ENCODE peak calls at places on chromosomes 3 and 15, in six cellular contexts. G, Y, U, V, S and W are unnamed samples.

GRCh38 chr3:839981-840380 is 252.8 kb upstream of the CNTN6 start:
- DNase-seq in Y (no peak), G (no peak), V (no peak), U (no peak), S (no peak), W (no peak)

GRCh38 chr3:183185696-183186095 is 23.2 kb upstream of the LAMP3 start:
- DNase-seq in G (no peak), V (no peak), Y (no peak), S (no peak), U (peak), W (no peak)

GRCh38 chr3:132034486-132035464 is at the start of gene CPNE4:
- DNase-seq in U (peak), Y (peak), S (peak), G (peak), V (peak), W (peak)

GRCh38 chr3:150235799-150236198 is 172.3 kb upstream of the TSC22D2 start:
- DNase-seq in Y (no peak), U (no peak), V (no peak), G (no peak), S (no peak), W (peak)

GRCh38 chr3:111318289-111318688 is 223.7 kb upstream of the CD96 start:
- DNase-seq in V (no peak), U (no peak), Y (no peak), S (no peak), G (no peak), W (no peak)

GRCh38 chr3:170159933-170160332 is 21.6 kb downstream of the PHC3 start:
- DNase-seq in G (no peak), S (no peak), V (no peak), U (no peak), Y (no peak), W (no peak)

GRCh38 chr15:92224843-92225242 is 168.8 kb upstream of the ST8SIA2 start:
- DNase-seq in V (no peak), Y (no peak), S (no peak), U (peak), G (no peak), W (no peak)

GRCh38 chr3:33392703-33393125 is 47.5 kb downstream of the UBP1 start:
- DNase-seq in V (no peak), U (peak), Y (no peak), G (peak), S (no peak), W (peak)

GRCh38 chr15:69853572-69853971 is 244.1 kb downstream of the TLE3 start:
- DNase-seq in S (no peak), V (no peak), Y (peak), U (peak), G (no peak), W (peak)

GRCh38 chr15:84881520-84881830 is 3.0 kb upstream of the SLC28A1 start:
- DNase-seq in S (no peak), Y (no peak), U (no peak), V (no peak), G (no peak), W (no peak)

GRCh38 chr3:44077267-44077666 is 164.4 kb upstream of the TOPAZ1 start:
- DNase-seq in S (no peak), U (no peak), Y (no peak), G (no peak), V (no peak), W (peak)

GRCh38 chr3:64332461-64333350 is 107.4 kb upstream of the PRICKLE2 start:
- DNase-seq in U (no peak), S (no peak), G (no peak), Y (no peak), V (no peak), W (no peak)